ENCODE peak calls at places on chromosome 16, in nine cellular contexts. J, Y, R, Q, E, V, S, C and T are unnamed samples.

GRCh38 chr16:77402118-77402517 is 32.7 kb downstream of the ADAMTS18 start:
- DNase-seq in Y (no peak), E (no peak), R (no peak), V (no peak), J (no peak), Q (no peak), C (no peak), S (no peak), T (no peak)

GRCh38 chr16:81826523-81826922 is 47.4 kb downstream of the PLCG2 start:
- DNase-seq in V (no peak), J (no peak), R (no peak), Y (no peak), C (no peak), E (no peak), Q (no peak), S (no peak), T (no peak)

GRCh38 chr16:51144203-51144602 is 6.9 kb downstream of the SALL1 start:
- DNase-seq in S (no peak), Q (peak), E (no peak), J (no peak), Y (no peak), C (no peak), V (no peak), R (no peak), T (no peak)

GRCh38 chr16:53417011-53417410 is 17.3 kb upstream of the RBL2 start:
- DNase-seq in C (no peak), V (no peak), S (no peak), Y (peak), J (peak), Q (peak), R (no peak), E (no peak), T (no peak)

GRCh38 chr16:19185510-19185851 is 17.4 kb downstream of the SYT17 start:
- DNase-seq in Q (no peak), S (no peak), R (no peak), C (no peak), E (no peak), V (no peak), Y (no peak), J (no peak), T (no peak)

GRCh38 chr16:11349599-11350276 is 4.5 kb downstream of the RMI2 start:
- DNase-seq in Y (peak), J (peak), V (peak), S (no peak), E (no peak), C (peak), Q (peak), R (no peak), T (peak)

GRCh38 chr16:81449241-81449640 is 4.6 kb downstream of the CMIP start:
- DNase-seq in V (no peak), R (no peak), Y (no peak), S (no peak), Q (no peak), E (no peak), C (no peak), J (no peak), T (no peak)

GRCh38 chr16:11681977-11682654 is 13.9 kb downstream of the SNN start:
- DNase-seq in V (no peak), S (no peak), R (no peak), Y (no peak), C (peak), E (no peak), J (no peak), Q (no peak), T (no peak)

GRCh38 chr16:48682971-48683370 is 73.0 kb upstream of the N4BP1 start:
- DNase-seq in S (no peak), J (no peak), C (no peak), Y (no peak), Q (no peak), R (no peak), V (no peak), E (no peak), T (no peak)

GRCh38 chr16:73043828-73044493 is 4.0 kb downstream of the ZFHX3 start:
- DNase-seq in R (no peak), C (no peak), Q (peak), Y (peak), V (no peak), J (no peak), E (no peak), S (no peak), T (peak)

DNA sequence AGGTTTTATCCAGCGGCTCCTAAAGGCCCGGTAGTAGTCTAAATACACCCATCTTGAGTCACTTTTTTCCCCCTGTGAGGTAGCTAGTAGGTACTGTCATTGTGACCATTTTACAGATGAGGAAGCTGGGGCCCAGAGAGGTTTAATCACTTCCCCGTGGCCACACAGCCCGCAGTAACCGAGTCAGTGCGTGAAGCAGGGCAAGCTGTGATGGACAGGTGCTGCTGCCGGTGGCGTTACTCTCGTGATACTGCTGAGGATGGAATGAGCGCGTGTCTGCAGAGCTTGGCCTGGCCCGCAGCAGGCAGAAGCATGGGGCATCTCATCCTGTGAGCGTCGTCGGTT is 226.3 kb upstream of the CIBAR2 start:
- DNase-seq in Y (no peak), V (no peak), R (no peak), C (no peak), Q (no peak), E (no peak), S (no peak), J (no peak), T (no peak)
- TF ChIP-seq CTCF in Y (no peak), V (no peak), R (no peak), C (no peak), Q (no peak), E (no peak), S (no peak), J (no peak), T (no peak)

GRCh38 chr16:67668495-67669157 is 2.0 kb downstream of the C16orf86 start:
- DNase-seq in C (no peak), R (no peak), Y (no peak), V (no peak), Q (no peak), E (no peak), S (no peak), J (no peak), T (no peak)
- TF ChIP-seq CTCF in C (no peak), R (peak), Y (peak), V (no peak), Q (peak), E (no peak), S (peak), J (peak), T (peak)

GRCh38 chr16:2267913-2268666 is at the start of gene RNPS1:
- DNase-seq in V (peak), E (peak), R (peak), Y (peak), S (peak), Q (peak), J (peak), C (peak), T (peak)
- TF ChIP-seq CTCF in V (peak), E (no peak), R (no peak), Y (no peak), S (no peak), Q (no peak), J (no peak), C (no peak), T (no peak)

DNA sequence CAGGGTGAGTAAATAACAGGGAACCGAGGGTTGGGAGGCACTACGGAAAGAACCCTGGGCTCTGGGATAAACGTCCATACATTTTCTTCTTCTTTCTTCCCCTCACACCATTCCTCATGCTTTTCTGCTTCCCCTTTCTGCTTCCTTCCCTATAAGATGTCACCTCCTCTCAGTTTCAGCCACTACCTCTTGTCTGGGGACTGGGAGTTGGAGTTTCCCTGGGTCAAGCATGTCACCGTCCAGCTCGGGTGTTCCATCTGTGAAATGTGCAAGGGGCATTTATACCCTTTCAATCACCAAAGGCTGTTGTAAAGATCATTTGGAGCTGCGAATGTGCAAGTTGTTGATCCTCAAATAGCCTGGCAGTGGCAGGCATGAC is 17.5 kb upstream of the CCL22 start:
- DNase-seq in E (no peak), S (no peak), V (no peak), C (no peak), Q (no peak), R (no peak), J (no peak), Y (no peak), T (no peak)
- TF ChIP-seq CTCF in E (no peak), S (no peak), V (no peak), C (no peak), Q (no peak), R (no peak), J (no peak), Y (no peak), T (no peak)

DNA sequence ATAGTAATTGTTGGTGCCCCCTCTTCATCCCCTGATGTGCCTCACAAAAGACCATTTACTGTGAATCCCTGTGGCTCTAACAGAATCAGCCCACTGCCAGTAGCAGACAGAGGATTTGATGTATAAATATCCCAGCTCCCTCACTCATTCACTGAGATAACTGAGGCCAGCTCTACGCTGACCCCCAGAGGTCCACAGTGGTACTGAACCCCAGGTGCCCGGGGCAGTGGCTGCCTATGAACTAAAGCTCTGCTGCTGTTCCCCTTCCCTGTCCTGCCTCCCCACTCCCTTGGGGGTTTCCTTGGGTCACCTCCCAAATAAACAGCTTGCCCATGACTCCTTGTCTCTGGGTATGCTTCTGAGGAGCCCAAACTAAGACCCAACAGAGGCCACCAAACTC is 295.8 kb downstream of the FOXL1 start:
- DNase-seq in C (no peak), Q (no peak), V (no peak), Y (no peak), E (no peak), J (peak), R (no peak), S (no peak), T (peak)
- TF ChIP-seq CTCF in C (peak), Q (peak), V (no peak), Y (peak), E (peak), J (peak), R (peak), S (peak), T (peak)

GRCh38 chr16:9134739-9135138 is 43.3 kb downstream of the HAPSTR1 start:
- DNase-seq in J (peak), S (peak), V (no peak), R (no peak), Y (no peak), Q (peak), C (peak), E (no peak), T (peak)
- TF ChIP-seq CTCF in J (peak), S (peak), V (peak), R (peak), Y (peak), Q (peak), C (peak), E (peak), T (peak)

GRCh38 chr16:3706253-3707145 is 10.8 kb downstream of the TRAP1 start:
- DNase-seq in S (no peak), C (no peak), J (no peak), E (no peak), R (no peak), V (no peak), Y (no peak), Q (no peak), T (no peak)

GRCh38 chr16:3698941-3699340 is 18.4 kb downstream of the TRAP1 start:
- DNase-seq in V (no peak), Q (peak), S (no peak), C (no peak), Y (peak), J (no peak), E (no peak), R (no peak), T (no peak)

GRCh38 chr16:3696425-3697218 is 20.7 kb downstream of the TRAP1 start:
- DNase-seq in Y (peak), V (no peak), J (peak), R (no peak), Q (peak), S (no peak), E (peak), C (no peak), T (peak)

GRCh38 chr16:3702082-3702481 is 15.2 kb downstream of the TRAP1 start:
- DNase-seq in S (no peak), C (no peak), R (no peak), Y (no peak), Q (no peak), J (no peak), V (no peak), E (no peak), T (no peak)
- TF ChIP-seq CTCF in S (no peak), C (no peak), R (no peak), Y (no peak), Q (no peak), J (no peak), V (no peak), E (no peak), T (no peak)

DNA sequence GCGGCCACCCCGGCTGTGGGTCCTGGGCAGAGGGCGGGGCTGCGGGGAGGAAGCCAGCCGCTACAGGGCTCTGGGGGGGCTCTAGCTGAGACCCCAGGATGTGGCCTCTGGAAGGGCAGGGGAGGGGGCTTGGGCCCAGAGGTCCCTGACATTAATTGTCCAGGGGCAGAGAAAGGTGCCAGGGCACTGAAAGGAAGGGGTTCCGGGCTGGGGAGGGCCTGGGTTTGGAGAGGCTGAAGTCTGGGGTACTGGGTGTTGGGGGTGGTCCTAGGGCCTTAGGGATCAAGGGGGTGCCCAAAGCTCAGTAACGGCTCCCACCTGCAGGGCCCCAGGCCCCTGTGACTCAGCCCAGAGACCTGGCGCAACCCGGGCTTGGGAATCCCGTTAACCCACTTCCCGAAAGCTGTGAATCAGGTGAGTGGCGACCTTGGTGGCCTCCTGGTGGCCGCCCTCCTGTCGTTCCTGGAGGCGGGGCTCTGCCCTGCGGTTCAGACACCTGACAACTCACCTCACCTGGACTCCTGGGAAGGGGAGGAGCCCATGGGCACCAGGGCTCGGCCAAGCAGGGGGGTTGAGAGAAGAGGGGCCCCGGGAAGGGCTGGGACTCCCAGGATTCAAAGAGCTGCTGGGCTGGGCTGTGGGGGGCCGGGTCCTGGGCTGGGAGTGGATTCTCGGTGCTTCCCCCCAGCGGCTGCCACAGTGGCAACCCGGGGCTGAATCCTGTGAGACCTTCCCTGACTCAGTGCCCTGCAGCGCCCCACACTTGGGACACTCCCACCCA is 465 bp upstream of the PRSS22 start:
- DNase-seq in R (no peak), E (no peak), S (no peak), Y (no peak), Q (no peak), V (peak), J (no peak), C (peak), T (no peak)
- TF ChIP-seq CTCF in R (peak), E (no peak), S (no peak), Y (no peak), Q (no peak), V (no peak), J (no peak), C (no peak), T (no peak)

GRCh38 chr16:14491831-14492529 is 138.1 kb downstream of the PARN start:
- DNase-seq in S (no peak), C (no peak), J (no peak), E (no peak), Y (no peak), V (no peak), Q (no peak), R (no peak), T (no peak)

GRCh38 chr16:14487579-14487978 is 142.5 kb downstream of the PARN start:
- DNase-seq in J (no peak), S (no peak), E (no peak), R (no peak), V (no peak), Q (no peak), C (no peak), Y (no peak), T (no peak)

GRCh38 chr16:14486520-14487303 is 143.3 kb downstream of the PARN start:
- DNase-seq in E (peak), C (peak), R (peak), Y (peak), S (no peak), J (peak), Q (peak), V (peak), T (peak)

GRCh38 chr16:14490281-14490680 is 139.8 kb downstream of the PARN start:
- DNase-seq in Q (no peak), V (no peak), E (no peak), R (no peak), C (no peak), S (no peak), Y (no peak), J (no peak), T (no peak)

DNA sequence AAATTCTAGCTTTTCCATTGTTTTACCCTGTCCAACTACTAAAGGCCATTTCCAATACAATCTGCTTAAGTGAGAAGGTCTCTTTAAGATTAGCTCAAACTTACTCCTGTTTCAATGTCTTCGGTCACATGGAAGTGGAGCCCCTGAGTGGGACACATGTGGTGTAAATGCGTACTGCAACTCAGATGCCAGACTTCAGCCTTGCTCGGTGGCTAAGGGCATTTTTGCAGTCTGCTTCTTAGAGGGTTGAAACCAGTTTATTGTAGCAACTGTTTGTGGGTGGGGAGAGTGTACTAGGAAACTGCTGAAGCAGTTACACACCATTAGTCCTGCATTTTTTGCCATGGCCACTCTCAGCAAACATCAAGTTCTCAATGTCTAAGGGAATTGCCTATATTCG is 140.6 kb downstream of the PARN start:
- DNase-seq in J (no peak), R (peak), Q (no peak), E (no peak), S (no peak), Y (no peak), V (no peak), C (no peak), T (no peak)
- TF ChIP-seq CTCF in J (peak), R (peak), Q (peak), E (peak), S (peak), Y (peak), V (no peak), C (no peak), T (peak)